ENCODE peak calls at places on chromosomes 16 and 17, in five cellular contexts. J is uterus, T is heart right ventricle, M is breast epithelium, L is IMR-90. C is an unnamed sample.

GRCh38 chr16:87850009-87851006 is 19.0 kb downstream of the SLC7A5 start:
- DNase-seq in J (peak; percentile 46), L (peak; percentile 31), M (no peak), T (peak; percentile 58), C (peak; percentile 84)

GRCh38 chr16:69150146-69150865 is 17.9 kb downstream of the UTP4 start:
- DNase-seq in T (peak; percentile 75), L (peak; percentile 81), M (no peak), J (peak; percentile 43), C (peak; percentile 46)

GRCh38 chr16:4651842-4652241 is 27.2 kb downstream of the MGRN1 start:
- DNase-seq in T (no peak), J (no peak), L (no peak), M (no peak), C (no peak)

GRCh38 chr16:82630219-82630618 is 3.5 kb downstream of the CDH13 start:
- DNase-seq in T (no peak), L (peak; percentile 68), M (no peak), J (no peak), C (no peak)

GRCh38 chr17:80899402-80900268 is 92.0 kb upstream of the CHMP6 start:
- DNase-seq in L (peak; percentile 16), M (no peak), J (no peak), T (no peak), C (no peak)

GRCh38 chr16:73202176-73202729 is 154.3 kb upstream of the ZFHX3 start:
- DNase-seq in L (peak; percentile 97), M (no peak), T (no peak), J (peak; percentile 23), C (no peak)

GRCh38 chr17:45293413-45294211 is 23.2 kb downstream of the MAP3K14 start:
- DNase-seq in T (peak; percentile 75), J (peak; percentile 85), L (peak; percentile 91), M (peak; percentile 78), C (peak; percentile 77)

GRCh38 chr16:83305092-83305491 is 502.7 kb upstream of the HSBP1 start:
- DNase-seq in L (peak; percentile 86), M (no peak), T (no peak), J (no peak), C (no peak)

DNA sequence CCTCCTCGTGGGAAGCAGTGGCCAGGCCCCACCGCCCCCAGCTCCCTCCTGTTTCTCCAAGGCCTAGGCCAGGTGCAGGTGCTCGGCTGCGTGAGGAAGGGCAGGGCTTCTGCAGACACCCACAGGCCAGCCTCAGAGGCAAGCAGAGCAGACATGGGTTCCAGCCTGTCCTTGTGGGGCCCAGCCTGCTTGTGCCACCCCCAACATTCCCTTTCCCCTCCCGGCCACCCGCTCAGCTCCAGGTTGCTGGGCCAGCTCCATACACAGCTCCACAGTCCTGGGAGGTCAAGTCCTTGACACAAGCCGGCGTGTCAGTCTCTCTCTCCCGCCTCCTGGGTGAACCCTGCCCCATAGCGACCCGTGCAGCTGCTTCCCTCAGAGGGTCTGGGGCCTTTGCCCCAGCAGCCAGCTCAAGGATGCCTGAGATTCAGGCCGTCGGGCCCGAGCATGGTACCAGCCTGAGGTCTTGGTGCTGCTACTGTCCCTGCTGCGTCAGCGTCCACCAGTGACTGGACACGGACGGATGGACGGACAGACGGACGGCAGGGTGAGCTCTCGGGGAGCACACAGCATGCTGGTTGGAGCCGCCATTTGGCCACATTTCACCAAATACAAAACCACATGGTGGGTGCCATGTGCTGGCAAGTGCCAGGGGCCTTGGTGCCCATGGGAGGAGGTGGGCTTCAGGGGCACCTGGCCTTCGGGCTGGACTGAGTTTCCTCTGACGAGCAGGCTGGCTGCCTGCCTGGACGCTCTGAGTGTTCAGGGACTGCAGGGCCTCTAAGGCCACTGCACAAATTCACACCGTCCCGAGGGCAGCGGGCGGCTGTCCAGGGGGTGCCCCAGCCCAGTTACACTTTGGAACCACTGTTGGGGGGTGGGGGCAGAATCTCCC is 8.0 kb downstream of the SECTM1 start:
- DNase-seq in L (no peak), J (no peak), T (no peak), M (no peak), C (no peak)
- H3K4me1 ChIP-seq in L (peaks cover 8% of the 10 kb centered on the region), J (no peaks in the 10 kb centered on the region), T (peaks cover 10% of the 10 kb centered on the region), M (no peaks in the 10 kb centered on the region), C (peaks cover 12% of the 10 kb centered on the region)

GRCh38 chr17:15247891-15248529 is 17.1 kb downstream of the PMP22 start:
- DNase-seq in M (no peak), L (no peak), J (no peak), T (no peak), C (no peak)
- TF ChIP-seq CTCF in M (no peak), L (peak; percentile 37), J (no peak), T (peak; percentile 28), C (no peak)

GRCh38 chr16:3032624-3033023 is 4.1 kb downstream of the BICDL2 start:
- DNase-seq in M (no peak), J (no peak), T (no peak), L (no peak), C (no peak)

GRCh38 chr16:3030128-3030871 is 6.4 kb downstream of the BICDL2 start:
- DNase-seq in T (no peak), M (no peak), L (no peak), J (no peak), C (no peak)

GRCh38 chr16:3029499-3030127 is 5.8 kb downstream of the THOC6 start:
- DNase-seq in M (no peak), T (no peak), J (no peak), L (peak; percentile 31), C (no peak)

GRCh38 chr16:3028716-3029319 is 5.0 kb downstream of the THOC6 start:
- DNase-seq in J (no peak), T (no peak), L (no peak), M (no peak), C (no peak)

DNA sequence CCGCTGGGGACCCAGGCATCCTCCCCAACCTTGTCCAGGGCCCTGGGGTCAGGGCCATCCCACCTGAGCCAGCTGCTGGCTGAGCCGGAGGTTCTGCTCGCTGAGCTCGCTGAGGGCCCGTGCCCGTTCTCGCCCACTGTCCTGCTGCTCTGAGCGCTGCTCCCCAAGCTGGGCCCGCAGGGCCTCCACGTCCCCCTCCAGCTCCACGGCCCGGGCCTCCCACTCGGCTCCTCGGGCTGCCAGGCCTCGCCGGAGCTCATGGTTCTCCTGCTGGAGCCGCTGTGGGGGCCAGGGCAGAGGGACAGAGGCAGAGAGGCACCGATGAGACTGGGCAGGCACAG is 5.9 kb downstream of the BICDL2 start:
- DNase-seq in J (no peak), M (no peak), T (no peak), L (no peak), C (no peak)
- H3K27me3 ChIP-seq in J (peaks cover 11% of the 10 kb centered on the region), M (no peaks in the 10 kb centered on the region), T (peaks cover 70% of the 10 kb centered on the region), L (peaks cover 45% of the 10 kb centered on the region), C (peaks cover 28% of the 10 kb centered on the region)

DNA sequence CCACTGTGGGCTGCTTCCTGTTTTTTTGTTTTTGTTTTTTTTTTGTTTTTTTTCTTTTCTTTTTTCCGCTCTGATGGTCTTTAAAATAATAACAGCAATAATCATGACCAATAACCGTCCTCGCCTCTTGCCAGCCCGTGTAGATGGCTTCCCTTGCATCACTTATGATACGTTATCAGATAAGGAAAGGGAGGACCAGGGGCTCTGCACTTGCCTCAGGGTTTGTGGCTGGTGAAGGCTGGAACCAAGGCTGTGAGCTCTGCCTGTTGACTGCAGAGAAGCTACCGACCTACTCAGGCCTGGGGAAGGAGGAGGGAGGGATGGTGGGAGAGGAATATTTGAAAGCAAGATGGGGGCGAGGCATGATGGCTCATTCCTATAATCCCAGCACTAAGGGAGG is 114.0 kb upstream of the SDK2 start:
- DNase-seq in L (no peak), M (no peak), T (no peak), J (no peak), C (no peak)
- H3K4me1 ChIP-seq in L (no peaks in the 10 kb centered on the region), M (no peaks in the 10 kb centered on the region), T (no peaks in the 10 kb centered on the region), J (no peaks in the 10 kb centered on the region), C (peaks cover 20% of the 10 kb centered on the region)

GRCh38 chr16:49556252-49557069 is 182.9 kb downstream of the C16orf78 start:
- DNase-seq in T (no peak), L (peak; percentile 35), J (no peak), M (no peak), C (no peak)
- TF ChIP-seq CTCF in T (peak; percentile 60), L (peak; percentile 34), J (peak; percentile 48), M (no peak), C (peak; percentile 25)

DNA sequence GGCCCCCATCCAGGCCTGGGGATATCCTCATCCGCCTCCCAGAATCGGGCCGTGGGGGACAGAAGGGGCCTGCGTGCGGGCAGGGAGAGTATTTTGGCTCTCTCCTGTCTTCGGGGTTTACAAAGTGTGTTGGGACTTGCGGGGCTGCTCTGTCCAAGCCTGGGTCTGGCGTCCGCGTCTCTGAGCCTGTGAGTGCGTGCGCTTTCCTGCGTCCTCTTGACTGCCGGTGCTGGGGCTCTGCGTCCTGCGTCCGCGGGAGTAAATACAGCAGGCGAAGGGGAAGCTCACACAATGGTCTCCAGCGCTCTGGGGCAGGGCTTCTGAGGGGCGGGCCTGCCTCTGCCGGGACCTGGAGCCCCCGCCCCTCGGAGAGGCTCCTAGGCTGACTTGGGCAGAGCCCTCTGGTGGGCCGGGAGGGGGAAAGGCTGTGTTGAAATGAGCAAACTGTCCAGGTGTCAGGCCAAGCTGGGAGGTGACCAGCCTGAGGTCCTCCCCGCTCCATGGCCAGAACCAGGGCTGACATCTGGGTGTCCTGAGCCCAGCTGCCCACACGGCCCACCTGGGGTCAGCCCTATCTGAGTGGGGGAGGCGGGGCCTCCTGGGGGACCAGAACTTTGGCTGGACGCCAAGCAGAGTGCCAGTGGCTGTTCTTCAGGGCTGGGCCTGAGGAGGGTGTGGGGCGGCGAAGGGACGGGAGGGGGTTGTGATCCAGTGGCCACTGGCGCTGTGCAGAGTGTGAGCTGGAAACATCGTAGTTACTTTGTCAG is 233.6 kb downstream of the SEC14L1 start:
- DNase-seq in J (peak; percentile 83), M (peak; percentile 85), L (peak; percentile 86), T (peak; percentile 88), C (peak; percentile 90)
- H3K27me3 ChIP-seq in J (no peaks in the 10 kb centered on the region), M (no peaks in the 10 kb centered on the region), L (no peaks in the 10 kb centered on the region), T (no peaks in the 10 kb centered on the region), C (no peaks in the 10 kb centered on the region)

DNA sequence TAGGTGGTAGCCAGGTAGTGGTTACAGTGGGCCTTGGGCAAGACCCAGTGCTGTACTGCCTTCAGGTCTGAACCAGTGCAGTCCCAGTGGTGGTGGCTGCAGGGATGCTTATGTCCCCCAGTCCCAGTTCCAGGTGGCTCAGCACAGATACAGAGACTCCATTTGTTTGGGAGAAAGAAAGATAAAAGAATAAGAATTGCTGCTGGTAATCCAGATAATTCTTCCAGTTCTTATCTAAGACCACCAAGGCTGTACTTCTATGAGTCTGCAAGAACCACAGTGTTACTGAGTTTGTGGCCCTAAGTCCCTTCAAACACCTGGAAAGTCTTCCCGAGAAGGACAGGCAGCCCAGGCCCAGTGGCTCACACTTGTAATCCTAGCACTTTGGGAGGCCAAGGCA is 33.9 kb upstream of the ATP2C2 start:
- DNase-seq in T (no peak), J (no peak), M (no peak), L (no peak), C (no peak)
- H3K4me1 ChIP-seq in T (no peaks in the 10 kb centered on the region), J (no peaks in the 10 kb centered on the region), M (no peaks in the 10 kb centered on the region), L (no peaks in the 10 kb centered on the region), C (no peaks in the 10 kb centered on the region)